ENCODE peak calls at places on chromosomes 4 and X, in ten cellular contexts. P is left ventricle myocardium inferior, G is foreskin fibroblast, O is GM23338, M is fibroblast of villous mesenchyme, R is endodermal cell, W is lower leg skin, V is adrenal gland, Q is fibroblast of the aortic adventitia, I is Peyer's patch. E is an unnamed sample.
A peak's percentile ranks its signal among the peaks of the same experiment; 100 is the strongest.

GRCh38 chr4:74451214-74451661 is 6.3 kb downstream of the AREG start:
- DNase-seq in P (no peak), G (peak; percentile 72), O (peak; percentile 21), M (peak; percentile 61), R (no peak), W (no peak), V (no peak), Q (peak; percentile 35), I (no peak), E (no peak)

GRCh38 chr4:145324161-145324560 is 143.8 kb upstream of the OTUD4 start:
- DNase-seq in P (no peak), G (no peak), O (no peak), M (no peak), R (no peak), W (no peak), V (no peak), Q (no peak), I (no peak), E (no peak)

GRCh38 chr4:141524116-141524515 is 112.3 kb upstream of the IL15 start:
- DNase-seq in P (no peak), G (peak; percentile 47), O (no peak), M (peak; percentile 34), R (no peak), W (no peak), V (no peak), Q (peak; percentile 46), I (no peak), E (no peak)

GRCh38 chr4:119271361-119272085 is 50.4 kb downstream of the FABP2 start:
- DNase-seq in P (no peak), G (no peak), O (no peak), M (no peak), R (no peak), W (no peak), V (no peak), Q (no peak), I (no peak), E (no peak)

GRCh38 chr4:53131562-53131925 is 234.3 kb downstream of the SCFD2 start:
- DNase-seq in P (no peak), G (no peak), O (no peak), M (no peak), R (no peak), W (no peak), V (no peak), Q (peak; percentile 46), I (no peak), E (no peak)

GRCh38 chrX:119647552-119648420 is 41.6 kb upstream of the NKRF start:
- DNase-seq in P (no peak), G (no peak), O (no peak), M (no peak), R (no peak), W (no peak), V (no peak), Q (no peak), I (no peak), E (peak; percentile 94)

GRCh38 chrX:15471016-15471415 is 22.1 kb downstream of the PIR start:
- DNase-seq in P (peak; percentile 18), G (peak; percentile 84), O (peak; percentile 65), M (peak; percentile 64), R (peak; percentile 90), W (peak; percentile 67), V (peak; percentile 78), Q (peak; percentile 77), I (peak; percentile 24), E (peak; percentile 67)

GRCh38 chr4:113645771-113646455 is 115.6 kb downstream of the CAMK2D start:
- DNase-seq in P (no peak), G (peak; percentile 78), O (peak; percentile 72), M (peak; percentile 68), R (peak; percentile 66), W (no peak), V (peak; percentile 41), Q (peak; percentile 91), I (no peak), E (no peak)

GRCh38 chrX:70525733-70526132 is 81.1 kb downstream of the DLG3 start:
- DNase-seq in P (no peak), G (no peak), O (no peak), M (no peak), R (no peak), W (no peak), V (peak; percentile 37), Q (no peak), I (no peak), E (no peak)

GRCh38 chr4:128957459-128957858 is 135.9 kb downstream of the SCLT1 start:
- DNase-seq in P (no peak), G (no peak), O (no peak), M (no peak), R (no peak), W (no peak), V (no peak), Q (no peak), I (no peak), E (no peak)

GRCh38 chr4:71266090-71266794 is 72.6 kb upstream of the SLC4A4 start:
- DNase-seq in P (no peak), G (peak; percentile 21), O (no peak), M (peak; percentile 64), R (no peak), W (no peak), V (no peak), Q (peak; percentile 74), I (no peak), E (peak; percentile 35)

GRCh38 chr4:177356191-177356590 is 46.5 kb downstream of the NEIL3 start:
- DNase-seq in P (no peak), G (peak; percentile 56), O (no peak), M (no peak), R (no peak), W (no peak), V (no peak), Q (no peak), I (no peak), E (no peak)

GRCh38 chrX:87409113-87409841 is 108.3 kb upstream of the KLHL4 start:
- DNase-seq in P (peak; percentile 16), G (no peak), O (no peak), M (peak; percentile 86), R (no peak), W (peak; percentile 15), V (peak; percentile 91), Q (peak; percentile 87), I (no peak), E (no peak)

GRCh38 chrX:68692651-68693050 is 45.2 kb downstream of the STARD8 start:
- DNase-seq in P (no peak), G (peak; percentile 25), O (no peak), M (no peak), R (no peak), W (no peak), V (no peak), Q (peak; percentile 35), I (no peak), E (no peak)

DNA sequence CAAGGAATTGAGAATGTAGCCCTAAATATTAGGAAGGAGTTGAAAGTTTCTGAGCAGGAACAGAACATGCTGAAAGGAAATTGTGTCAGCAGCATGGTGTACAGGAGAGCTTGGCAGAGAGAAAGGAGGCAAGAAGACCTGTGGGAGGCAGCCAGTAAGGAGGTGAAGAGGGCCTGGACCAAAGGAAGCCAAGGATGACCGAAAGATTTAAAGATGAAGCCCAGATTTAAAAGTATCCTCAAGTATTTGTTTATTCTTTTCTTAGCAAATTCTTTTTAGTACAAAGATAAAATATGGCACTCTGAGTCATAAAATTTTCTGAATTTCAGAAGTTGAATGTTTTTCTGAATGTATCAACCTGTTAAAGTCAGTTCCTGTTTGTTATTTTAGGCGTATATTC is 3.5 kb downstream of the PKD2 start:
- DNase-seq in P (no peak), G (no peak), O (no peak), M (no peak), R (no peak), W (no peak), V (no peak), Q (peak; percentile 57), I (no peak), E (no peak)
- H3K4me3 ChIP-seq in P (no peak overlapping the region), G (peak overlapping the region; percentile 72), O (peak overlapping the region; percentile 68), M (no peak overlapping the region), R (peak overlapping the region; percentile 21), W (no peak overlapping the region), V (peak overlapping the region; percentile 2), Q (peak overlapping the region; percentile 33), I (no peak overlapping the region), E (peak overlapping the region; percentile 26)

GRCh38 chr4:6873291-6873690 is 36.3 kb upstream of the TBC1D14 start:
- DNase-seq in P (no peak), G (peak; percentile 48), O (no peak), M (peak; percentile 28), R (no peak), W (no peak), V (no peak), Q (no peak), I (no peak), E (peak; percentile 18)
- TF ChIP-seq CTCF in P (no peak), G (no peak), O (no peak), M (peak; percentile 35), R (no peak), W (no peak), V (peak; percentile 22), Q (peak; percentile 16), I (no peak), E (no peak)

GRCh38 chr4:78777556-78777900 is 1.4 kb downstream of the BMP2K start:
- DNase-seq in P (no peak), G (no peak), O (no peak), M (no peak), R (no peak), W (no peak), V (no peak), Q (no peak), I (no peak), E (no peak)
- H3K4me3 ChIP-seq in P (peak overlapping the region; percentile 90), G (peak overlapping the region; percentile 82), O (peak overlapping the region; percentile 90), M (peak overlapping the region; percentile 74), R (peak overlapping the region; percentile 95), W (peak overlapping the region; percentile 57), V (peak overlapping the region; percentile 96), Q (peak overlapping the region; percentile 92), I (peak overlapping the region; percentile 82), E (peak overlapping the region; percentile 90)

GRCh38 chr4:97987019-97987648 is 156.1 kb downstream of the STPG2 start:
- DNase-seq in P (no peak), G (no peak), O (peak; percentile 64), M (peak; percentile 13), R (no peak), W (no peak), V (no peak), Q (peak; percentile 17), I (no peak), E (peak; percentile 19)
- TF ChIP-seq CTCF in P (peak; percentile 23), G (peak; percentile 24), O (peak; percentile 88), M (peak; percentile 35), R (peak; percentile 84), W (no peak), V (peak; percentile 47), Q (peak; percentile 34), I (no peak), E (no peak)

GRCh38 chr4:107710493-107711459 is 9.3 kb downstream of the PAPSS1 start:
- DNase-seq in P (no peak), G (no peak), O (no peak), M (no peak), R (no peak), W (no peak), V (no peak), Q (no peak), I (no peak), E (no peak)
- H3K4me3 ChIP-seq in P (no peak overlapping the region), G (no peak overlapping the region), O (no peak overlapping the region), M (no peak overlapping the region), R (no peak overlapping the region), W (no peak overlapping the region), V (no peak overlapping the region), Q (no peak overlapping the region), I (no peak overlapping the region), E (no peak overlapping the region)

GRCh38 chr4:107740381-107740780 is 20.3 kb upstream of the PAPSS1 start:
- DNase-seq in P (no peak), G (peak; percentile 59), O (peak; percentile 28), M (no peak), R (peak; percentile 60), W (no peak), V (no peak), Q (no peak), I (no peak), E (peak; percentile 14)
- TF ChIP-seq CTCF in P (peak; percentile 34), G (no peak), O (peak; percentile 30), M (peak; percentile 30), R (peak; percentile 69), W (no peak), V (peak; percentile 16), Q (no peak), I (no peak), E (peak; percentile 8)

GRCh38 chrX:23953908-23954269 is 46.1 kb downstream of the CXorf58 start:
- DNase-seq in P (no peak), G (no peak), O (no peak), M (no peak), R (no peak), W (no peak), V (no peak), Q (no peak), I (no peak), E (peak; percentile 4)
- H3K4me3 ChIP-seq in P (no peak overlapping the region), G (no peak overlapping the region), O (no peak overlapping the region), M (no peak overlapping the region), R (no peak overlapping the region), W (no peak overlapping the region), V (no peak overlapping the region), Q (no peak overlapping the region), I (no peak overlapping the region), E (peak overlapping the region; percentile 50)

E was measured in GM12865.